ENCODE peak calls at places on chromosome 18, in six cellular contexts. One of them, this sample, is unnamed.

GRCh38 chr18:54149078-54149697 is 75.3 kb downstream of the MBD2 start:
- DNase-seq in HepG2: peak; percentile 27
- DNase-seq in GM12878: peak; percentile 69
- DNase-seq in K562: peak; percentile 38
- DNase-seq in endothelial cell of umbilical vein: peak; percentile 94
- DNase-seq in A549: peak; percentile 51
- DNase-seq in this sample: peak; percentile 21

GRCh38 chr18:56245856-56246575 is 392.4 kb downstream of the TXNL1 start:
- DNase-seq in A549: peak; percentile 5
- DNase-seq in HepG2: no peak
- DNase-seq in K562: no peak
- DNase-seq in GM12878: no peak
- DNase-seq in endothelial cell of umbilical vein: peak; percentile 65
- DNase-seq in this sample: no peak

GRCh38 chr18:11906926-11907874 is 917 bp downstream of the MPPE1 start:
- DNase-seq in K562: no peak
- DNase-seq in HepG2: no peak
- DNase-seq in endothelial cell of umbilical vein: no peak
- DNase-seq in GM12878: no peak
- DNase-seq in A549: no peak
- DNase-seq in this sample: peak; percentile 31

GRCh38 chr18:36064027-36064808 is 3.1 kb downstream of the RPRD1A start:
- DNase-seq in A549: no peak
- DNase-seq in HepG2: no peak
- DNase-seq in K562: no peak
- DNase-seq in GM12878: no peak
- DNase-seq in endothelial cell of umbilical vein: no peak
- DNase-seq in this sample: no peak

GRCh38 chr18:61360440-61361383 is 27.5 kb downstream of the CDH20 start:
- DNase-seq in GM12878: peak; percentile 13
- DNase-seq in HepG2: no peak
- DNase-seq in endothelial cell of umbilical vein: no peak
- DNase-seq in A549: no peak
- DNase-seq in K562: no peak
- DNase-seq in this sample: peak; percentile 36

GRCh38 chr18:36812686-36813085 is 16.1 kb downstream of the TPGS2 start:
- DNase-seq in GM12878: no peak
- DNase-seq in HepG2: no peak
- DNase-seq in endothelial cell of umbilical vein: no peak
- DNase-seq in A549: no peak
- DNase-seq in K562: no peak
- DNase-seq in this sample: no peak

GRCh38 chr18:57077786-57078552 is 68.9 kb upstream of the BOD1L2 start:
- DNase-seq in endothelial cell of umbilical vein: no peak
- DNase-seq in A549: no peak
- DNase-seq in K562: no peak
- DNase-seq in GM12878: peak; percentile 93
- DNase-seq in HepG2: no peak
- DNase-seq in this sample: peak; percentile 94

GRCh38 chr18:29644276-29644675 is 1398.3 kb downstream of the DSC3 start:
- DNase-seq in K562: no peak
- DNase-seq in GM12878: no peak
- DNase-seq in HepG2: no peak
- DNase-seq in endothelial cell of umbilical vein: no peak
- DNase-seq in A549: no peak
- DNase-seq in this sample: no peak

GRCh38 chr18:12121175-12122095 is 27.8 kb downstream of the ANKRD62 start:
- DNase-seq in GM12878: no peak
- DNase-seq in K562: peak; percentile 67
- DNase-seq in HepG2: peak; percentile 16
- DNase-seq in endothelial cell of umbilical vein: peak; percentile 23
- DNase-seq in A549: peak; percentile 17
- DNase-seq in this sample: peak; percentile 4

GRCh38 chr18:42053188-42053781 is 98.3 kb downstream of the PIK3C3 start:
- DNase-seq in HepG2: peak; percentile 34
- DNase-seq in endothelial cell of umbilical vein: peak; percentile 66
- DNase-seq in GM12878: peak; percentile 4
- DNase-seq in A549: peak; percentile 33
- DNase-seq in K562: peak; percentile 61
- DNase-seq in this sample: peak; percentile 68

GRCh38 chr18:34710430-34711386 is 610 bp downstream of the DTNA start:
- DNase-seq in GM12878: no peak
- DNase-seq in endothelial cell of umbilical vein: no peak
- DNase-seq in HepG2: no peak
- DNase-seq in A549: no peak
- DNase-seq in K562: no peak
- DNase-seq in this sample: peak; percentile 18

GRCh38 chr18:49626842-49627360 is 65.0 kb downstream of the LIPG start:
- DNase-seq in GM12878: no peak
- DNase-seq in HepG2: no peak
- DNase-seq in A549: no peak
- DNase-seq in endothelial cell of umbilical vein: no peak
- DNase-seq in K562: no peak
- DNase-seq in this sample: no peak

GRCh38 chr18:55585050-55585449 is 2.9 kb downstream of the TCF4 start:
- DNase-seq in HepG2: no peak
- DNase-seq in endothelial cell of umbilical vein: peak; percentile 21
- DNase-seq in GM12878: no peak
- DNase-seq in K562: no peak
- DNase-seq in A549: no peak
- DNase-seq in this sample: no peak

GRCh38 chr18:56146565-56146964 is 491.8 kb downstream of the TXNL1 start:
- DNase-seq in A549: no peak
- DNase-seq in HepG2: no peak
- DNase-seq in endothelial cell of umbilical vein: no peak
- DNase-seq in K562: no peak
- DNase-seq in GM12878: no peak
- DNase-seq in this sample: no peak

GRCh38 chr18:58350526-58350925 is 278.4 kb downstream of the ALPK2 start:
- DNase-seq in A549: no peak
- DNase-seq in HepG2: no peak
- DNase-seq in GM12878: no peak
- DNase-seq in endothelial cell of umbilical vein: no peak
- DNase-seq in K562: no peak
- DNase-seq in this sample: no peak

GRCh38 chr18:57754577-57755330 is 48.4 kb downstream of the ATP8B1 start:
- DNase-seq in endothelial cell of umbilical vein: no peak
- DNase-seq in K562: no peak
- DNase-seq in A549: no peak
- DNase-seq in HepG2: no peak
- DNase-seq in GM12878: peak; percentile 38
- DNase-seq in this sample: no peak

GRCh38 chr18:36460854-36461253 is 163.3 kb downstream of the FHOD3 start:
- DNase-seq in HepG2: no peak
- DNase-seq in A549: no peak
- DNase-seq in GM12878: no peak
- DNase-seq in endothelial cell of umbilical vein: no peak
- DNase-seq in K562: no peak
- DNase-seq in this sample: no peak

GRCh38 chr18:50286391-50287027 is 983 bp downstream of the CXXC1 start:
- DNase-seq in GM12878: no peak
- DNase-seq in K562: peak; percentile 77
- DNase-seq in A549: peak; percentile 37
- DNase-seq in endothelial cell of umbilical vein: no peak
- DNase-seq in HepG2: no peak
- DNase-seq in this sample: no peak

GRCh38 chr18:44079602-44080001 is 601.1 kb upstream of the SETBP1 start:
- DNase-seq in K562: no peak
- DNase-seq in HepG2: peak; percentile 4
- DNase-seq in endothelial cell of umbilical vein: peak; percentile 57
- DNase-seq in A549: no peak
- DNase-seq in GM12878: no peak
- DNase-seq in this sample: no peak

GRCh38 chr18:23689031-23689615 is at the start of gene LAMA3:
- DNase-seq in GM12878: no peak
- DNase-seq in K562: no peak
- DNase-seq in A549: peak; percentile 65
- DNase-seq in HepG2: no peak
- DNase-seq in endothelial cell of umbilical vein: peak; percentile 53
- DNase-seq in this sample: no peak

GRCh38 chr18:63708650-63709049 is 5.9 kb downstream of the SERPINB11 start:
- DNase-seq in K562: no peak
- DNase-seq in HepG2: no peak
- DNase-seq in GM12878: no peak
- DNase-seq in endothelial cell of umbilical vein: peak; percentile 8
- DNase-seq in A549: no peak
- DNase-seq in this sample: no peak

GRCh38 chr18:9404565-9405060 is 70.0 kb downstream of the TWSG1 start:
- DNase-seq in HepG2: no peak
- DNase-seq in endothelial cell of umbilical vein: peak; percentile 94
- DNase-seq in K562: peak; percentile 91
- DNase-seq in A549: no peak
- DNase-seq in GM12878: no peak
- DNase-seq in this sample: no peak
- TF ChIP-seq POLR2A in HepG2: no peak
- TF ChIP-seq POLR2A in endothelial cell of umbilical vein: peak; percentile 69
- TF ChIP-seq POLR2A in K562: peak; percentile 79
- TF ChIP-seq POLR2A in A549: no peak
- TF ChIP-seq POLR2A in GM12878: no peak
- TF ChIP-seq POLR2A in this sample: no peak

GRCh38 chr18:5584751-5585417 is 41.1 kb upstream of the EPB41L3 start:
- DNase-seq in endothelial cell of umbilical vein: peak; percentile 29
- DNase-seq in GM12878: no peak
- DNase-seq in K562: no peak
- DNase-seq in HepG2: no peak
- DNase-seq in A549: no peak
- DNase-seq in this sample: no peak

GRCh38 chr18:5585653-5586052 is 41.9 kb upstream of the EPB41L3 start:
- DNase-seq in endothelial cell of umbilical vein: no peak
- DNase-seq in A549: no peak
- DNase-seq in GM12878: no peak
- DNase-seq in K562: no peak
- DNase-seq in HepG2: no peak
- DNase-seq in this sample: no peak

GRCh38 chr18:5582849-5583667 is 39.3 kb upstream of the EPB41L3 start:
- DNase-seq in A549: no peak
- DNase-seq in HepG2: no peak
- DNase-seq in endothelial cell of umbilical vein: peak; percentile 90
- DNase-seq in K562: no peak
- DNase-seq in GM12878: no peak
- DNase-seq in this sample: no peak

DNA sequence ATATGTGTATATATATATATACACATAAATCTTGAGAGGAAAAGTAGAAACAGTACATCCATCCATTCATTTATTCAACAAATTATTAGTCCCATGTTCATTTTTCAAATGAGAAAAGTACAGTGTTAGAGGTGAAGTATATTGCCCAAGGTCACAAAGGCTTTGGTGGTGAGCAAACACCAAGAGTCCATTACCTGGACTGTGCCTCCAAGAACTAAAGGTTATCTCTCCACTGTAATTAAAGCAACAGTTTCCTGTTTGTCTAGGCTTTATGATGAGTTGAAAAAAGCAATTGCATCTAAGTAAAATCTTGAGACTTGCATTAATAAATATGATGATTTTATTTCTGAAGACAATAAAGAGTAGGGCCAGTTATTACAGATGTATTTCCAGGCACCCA is 44.7 kb upstream of the EPB41L3 start:
- DNase-seq in A549: no peak
- DNase-seq in endothelial cell of umbilical vein: no peak
- DNase-seq in K562: no peak
- DNase-seq in HepG2: no peak
- DNase-seq in GM12878: no peak
- DNase-seq in this sample: no peak
- TF ChIP-seq MYC in A549: no peak
- TF ChIP-seq MYC in endothelial cell of umbilical vein: no peak
- TF ChIP-seq MYC in K562: no peak
- TF ChIP-seq MYC in HepG2: no peak
- TF ChIP-seq MYC in GM12878: no peak
- TF ChIP-seq MYC in this sample: no peak

GRCh38 chr18:6405237-6406074 is 9.3 kb downstream of the L3MBTL4 start:
- DNase-seq in GM12878: no peak
- DNase-seq in endothelial cell of umbilical vein: no peak
- DNase-seq in HepG2: peak; percentile 75
- DNase-seq in K562: no peak
- DNase-seq in A549: no peak
- DNase-seq in this sample: no peak

GRCh38 chr18:6397931-6398566 is 16.7 kb downstream of the L3MBTL4 start:
- DNase-seq in HepG2: no peak
- DNase-seq in K562: no peak
- DNase-seq in endothelial cell of umbilical vein: no peak
- DNase-seq in A549: no peak
- DNase-seq in GM12878: no peak
- DNase-seq in this sample: no peak

GRCh38 chr18:6404834-6405233 is 9.9 kb downstream of the L3MBTL4 start:
- DNase-seq in K562: no peak
- DNase-seq in HepG2: no peak
- DNase-seq in endothelial cell of umbilical vein: no peak
- DNase-seq in A549: no peak
- DNase-seq in GM12878: no peak
- DNase-seq in this sample: no peak

GRCh38 chr18:6406075-6406909 is 8.4 kb downstream of the L3MBTL4 start:
- DNase-seq in A549: no peak
- DNase-seq in endothelial cell of umbilical vein: no peak
- DNase-seq in K562: no peak
- DNase-seq in HepG2: peak; percentile 61
- DNase-seq in GM12878: no peak
- DNase-seq in this sample: peak; percentile 16

DNA sequence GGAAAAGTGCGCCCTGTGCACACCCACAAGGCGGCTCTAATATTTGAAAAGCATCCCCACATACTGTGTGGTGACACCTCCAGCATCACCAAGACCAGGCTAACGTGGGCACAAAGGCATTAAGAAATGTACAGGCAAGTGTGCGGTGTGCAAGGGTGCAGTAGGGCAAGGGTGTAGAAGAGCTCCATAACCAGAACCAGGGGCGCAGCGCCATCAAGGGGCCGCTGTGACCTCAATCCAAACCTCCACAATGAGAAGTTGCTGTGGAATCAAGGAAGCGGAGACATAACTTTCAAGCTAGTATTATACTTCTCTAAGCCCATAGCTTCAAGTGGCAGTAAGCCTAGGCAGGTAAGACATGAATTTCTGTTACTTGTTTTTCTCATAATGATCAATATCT is 13.0 kb downstream of the L3MBTL4 start:
- DNase-seq in endothelial cell of umbilical vein: no peak
- DNase-seq in A549: no peak
- DNase-seq in HepG2: no peak
- DNase-seq in K562: peak; percentile 29
- DNase-seq in GM12878: no peak
- DNase-seq in this sample: peak; percentile 7
- TF ChIP-seq CTCF in endothelial cell of umbilical vein: no peak
- TF ChIP-seq CTCF in A549: no peak
- TF ChIP-seq CTCF in HepG2: peak; percentile 55
- TF ChIP-seq CTCF in K562: peak; percentile 28
- TF ChIP-seq CTCF in GM12878: peak; percentile 32
- TF ChIP-seq CTCF in this sample: peak; percentile 9

GRCh38 chr18:80034068-80034851 is at the start of gene RBFA:
- DNase-seq in A549: peak; percentile 97
- DNase-seq in GM12878: peak; percentile 94
- DNase-seq in K562: peak; percentile 95
- DNase-seq in endothelial cell of umbilical vein: peak; percentile 99
- DNase-seq in HepG2: peak; percentile 88
- DNase-seq in this sample: peak; percentile 97
- TF ChIP-seq POLR2A in A549: peak; percentile 69
- TF ChIP-seq POLR2A in GM12878: peak; percentile 85
- TF ChIP-seq POLR2A in K562: peak; percentile 86
- TF ChIP-seq POLR2A in endothelial cell of umbilical vein: peak; percentile 85
- TF ChIP-seq POLR2A in HepG2: peak; percentile 85
- TF ChIP-seq POLR2A in this sample: peak; percentile 73

This sample was measured in NB4.